ENCODE peak calls at places on chromosomes 12 and 14, in seven cellular contexts. R is neural progenitor cell, Z is neuronal stem cell, N is heart right ventricle, S is heart left ventricle, Y is tibial nerve, P is Panc1. D is an unnamed sample.

GRCh38 chr14:64708148-64709004 is 4.2 kb downstream of the PLEKHG3 start:
- DNase-seq in Z (no peak), R (peak; percentile 59), S (no peak), Y (no peak), N (peak; percentile 54), P (no peak), D (no peak)

GRCh38 chr14:21539154-21539940 is 13.2 kb upstream of the SALL2 start:
- DNase-seq in R (peak; percentile 92), S (no peak), N (no peak), Z (peak; percentile 90), P (no peak), Y (no peak), D (no peak)

GRCh38 chr12:118052324-118053070 is 8.5 kb downstream of the WSB2 start:
- DNase-seq in Z (no peak), S (peak; percentile 76), R (no peak), P (peak; percentile 96), Y (peak; percentile 83), N (peak; percentile 83), D (peak; percentile 72)

GRCh38 chr12:8722286-8722685 is 24.5 kb downstream of the RIMKLB start:
- DNase-seq in P (no peak), R (peak; percentile 4), Z (no peak), S (no peak), Y (no peak), N (no peak), D (no peak)

GRCh38 chr14:61188936-61189808 is 92.0 kb downstream of the TMEM30B start:
- DNase-seq in N (peak; percentile 34), Z (peak; percentile 29), R (peak; percentile 82), S (peak; percentile 53), P (no peak), Y (peak; percentile 37), D (peak; percentile 36)

GRCh38 chr12:91219511-91219910 is 36.9 kb upstream of the DCN start:
- DNase-seq in R (no peak), Z (no peak), S (no peak), Y (no peak), N (no peak), P (no peak), D (no peak)

GRCh38 chr14:42517786-42518530 is 911.3 kb downstream of the LRFN5 start:
- DNase-seq in S (no peak), Y (no peak), Z (no peak), N (no peak), P (no peak), R (no peak), D (no peak)

GRCh38 chr14:78902010-78902623 is 731.9 kb downstream of the NRXN3 start:
- DNase-seq in P (no peak), R (peak; percentile 79), N (peak; percentile 8), Y (no peak), S (no peak), Z (peak; percentile 37), D (peak; percentile 14)

GRCh38 chr14:23381871-23382270 is 5.0 kb downstream of the CMTM5 start:
- DNase-seq in S (no peak), R (no peak), P (no peak), Y (no peak), N (no peak), Z (no peak), D (no peak)

GRCh38 chr14:44791730-44792129 is 170.0 kb downstream of the KLHL28 start:
- DNase-seq in P (no peak), Y (no peak), Z (no peak), R (no peak), S (no peak), N (no peak), D (no peak)

GRCh38 chr14:20697273-20698017 is 8.9 kb downstream of the ANG start:
- DNase-seq in Y (peak; percentile 34), P (peak; percentile 73), N (peak; percentile 48), Z (peak; percentile 63), S (peak; percentile 53), R (peak; percentile 73), D (peak; percentile 39)

GRCh38 chr14:96047101-96047500 is 7.9 kb downstream of the C14orf132 start:
- DNase-seq in Z (no peak), Y (no peak), N (no peak), P (no peak), S (no peak), R (no peak), D (no peak)

DNA sequence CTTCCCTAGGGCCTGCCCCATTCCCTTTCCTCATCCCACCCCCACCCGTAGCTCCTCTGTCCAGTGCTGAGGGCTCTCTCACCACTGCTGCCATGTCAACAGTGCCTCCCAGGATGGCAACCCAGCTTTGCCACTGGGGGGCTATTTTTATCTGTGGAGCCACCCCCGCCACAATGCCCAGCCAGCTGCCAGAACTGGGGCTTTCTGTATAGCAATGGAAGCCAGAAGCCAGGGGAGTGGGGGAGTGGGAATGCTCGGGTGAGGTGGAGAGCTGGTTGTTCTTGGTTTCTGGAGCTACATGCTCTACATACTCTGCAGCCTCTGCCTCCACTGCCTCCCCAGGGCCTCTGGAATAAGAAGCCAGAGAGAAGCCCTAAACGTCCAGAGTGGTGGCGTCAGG is 8.9 kb downstream of the PDE1B start:
- DNase-seq in N (no peak), Z (no peak), P (no peak), S (no peak), Y (no peak), R (no peak), D (no peak)
- H3K27me3 ChIP-seq in N (peaks cover 15% of the 10 kb centered on the region), Z (peaks cover 6% of the 10 kb centered on the region), P (peaks cover 39% of the 10 kb centered on the region), S (no peaks in the 10 kb centered on the region), Y (peaks cover 26% of the 10 kb centered on the region), R (peaks cover 80% of the 10 kb centered on the region), D (peaks cover 71% of the 10 kb centered on the region)

GRCh38 chr14:69052181-69052601 is 73.1 kb upstream of the ACTN1 start:
- DNase-seq in P (no peak), S (no peak), N (no peak), R (no peak), Y (no peak), Z (no peak), D (no peak)
- H3K27ac ChIP-seq in P (no peak overlapping the region), S (peak overlapping the region; percentile 76), N (peak overlapping the region; percentile 74), R (no peak overlapping the region), Y (no peak overlapping the region), Z (no peak overlapping the region), D (peak overlapping the region; percentile 89)

DNA sequence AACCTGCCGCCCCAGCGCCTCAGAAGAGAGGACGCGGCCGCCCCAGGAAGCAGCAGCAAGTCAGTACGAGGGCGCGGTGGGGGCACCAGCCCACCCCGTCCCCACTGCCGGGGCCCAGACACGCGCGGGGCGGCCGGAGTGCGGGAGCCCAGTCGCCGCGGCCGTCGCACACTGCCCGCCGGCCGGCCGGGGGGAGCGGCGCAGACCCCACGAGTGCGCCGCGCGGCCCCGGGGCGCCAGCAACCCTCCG is 965 bp downstream of the HMGA2 start:
- DNase-seq in N (no peak), P (no peak), Y (no peak), Z (no peak), S (no peak), R (no peak), D (no peak)
- H3K27me3 ChIP-seq in N (peaks cover 82% of the 10 kb centered on the region), P (no peaks in the 10 kb centered on the region), Y (peaks cover 77% of the 10 kb centered on the region), Z (no peaks in the 10 kb centered on the region), S (peaks cover 4% of the 10 kb centered on the region), R (no peaks in the 10 kb centered on the region), D (peaks cover 95% of the 10 kb centered on the region)

GRCh38 chr12:76921891-76922664 is 43.3 kb upstream of the CSRP2 start:
- DNase-seq in P (no peak), N (no peak), R (no peak), S (no peak), Y (no peak), Z (no peak), D (no peak)
- H3K27ac ChIP-seq in P (no peak overlapping the region), N (no peak overlapping the region), R (no peak overlapping the region), S (no peak overlapping the region), Y (no peak overlapping the region), Z (no peak overlapping the region), D (peak overlapping the region; percentile 38)

DNA sequence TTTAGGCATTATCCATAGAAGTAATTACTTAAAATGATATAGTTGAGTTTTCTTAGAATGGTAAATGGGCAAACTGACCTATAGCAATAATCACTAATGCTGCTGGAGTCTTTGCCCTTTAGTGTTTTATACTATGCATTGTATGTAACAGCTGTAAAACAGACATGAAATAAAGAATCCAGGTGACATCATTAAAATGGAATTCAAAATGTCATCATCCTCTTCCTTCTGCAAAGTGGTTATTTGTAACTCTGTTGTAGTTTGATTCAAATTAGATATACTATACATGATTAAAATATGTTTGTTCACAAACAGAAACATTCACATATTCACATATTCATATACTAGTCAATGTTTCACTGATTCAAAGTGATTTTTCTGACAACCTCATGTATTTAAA is 598.9 kb downstream of the SLC16A7 start:
- DNase-seq in S (no peak), R (no peak), Y (no peak), P (no peak), Z (no peak), N (no peak), D (no peak)
- H3K27me3 ChIP-seq in S (no peaks in the 10 kb centered on the region), R (no peaks in the 10 kb centered on the region), Y (no peaks in the 10 kb centered on the region), P (no peaks in the 10 kb centered on the region), Z (no peaks in the 10 kb centered on the region), N (no peaks in the 10 kb centered on the region), D (no peaks in the 10 kb centered on the region)

GRCh38 chr12:53497461-53497860 is 1.8 kb downstream of the MAP3K12 start:
- DNase-seq in N (no peak), R (no peak), Z (no peak), S (no peak), P (no peak), Y (no peak), D (no peak)
- H3K27ac ChIP-seq in N (no peak overlapping the region), R (no peak overlapping the region), Z (no peak overlapping the region), S (no peak overlapping the region), P (peak overlapping the region; percentile 58), Y (no peak overlapping the region), D (peak overlapping the region; percentile 51)

GRCh38 chr12:30953257-30953656 is 26.7 kb downstream of the TSPAN11 start:
- DNase-seq in N (no peak), Z (no peak), P (no peak), R (no peak), Y (no peak), S (no peak), D (no peak)

GRCh38 chr12:30953946-30954766 is 27.6 kb downstream of the TSPAN11 start:
- DNase-seq in Z (no peak), R (no peak), N (no peak), S (no peak), P (no peak), Y (no peak), D (no peak)

GRCh38 chr12:30952036-30952435 is 25.5 kb downstream of the TSPAN11 start:
- DNase-seq in S (no peak), Z (no peak), R (no peak), P (no peak), Y (no peak), N (no peak), D (no peak)

GRCh38 chr12:30959110-30959710 is 32.7 kb downstream of the TSPAN11 start:
- DNase-seq in P (no peak), Y (no peak), S (no peak), Z (no peak), R (no peak), N (no peak), D (no peak)

GRCh38 chr12:30955214-30955613 is 28.7 kb downstream of the TSPAN11 start:
- DNase-seq in Y (no peak), N (no peak), P (no peak), R (no peak), S (no peak), Z (no peak), D (no peak)
- H3K27me3 ChIP-seq in Y (no peaks in the 10 kb centered on the region), N (no peaks in the 10 kb centered on the region), P (peaks cover 15% of the 10 kb centered on the region), R (no peaks in the 10 kb centered on the region), S (no peaks in the 10 kb centered on the region), Z (no peaks in the 10 kb centered on the region), D (no peaks in the 10 kb centered on the region)

GRCh38 chr12:15834575-15834974 is 45.4 kb upstream of the EPS8 start:
- DNase-seq in P (no peak), N (no peak), Y (no peak), R (no peak), Z (no peak), S (no peak), D (no peak)
- H3K27ac ChIP-seq in P (no peak overlapping the region), N (no peak overlapping the region), Y (no peak overlapping the region), R (no peak overlapping the region), Z (no peak overlapping the region), S (no peak overlapping the region), D (no peak overlapping the region)

D was measured in left ventricle myocardium inferior.